ENCODE peak calls at places on chromosomes 12 and 14, in seven cellular contexts. K, N, H, X, A, V and D are unnamed samples.

GRCh38 chr14:64500088-64500487 is 3.5 kb downstream of the ZBTB25 start:
- DNase-seq in H (no peak), X (no peak), K (no peak), V (no peak), N (no peak), A (no peak), D (no peak)

GRCh38 chr14:95482967-95483842 is 33.2 kb downstream of the SYNE3 start:
- DNase-seq in H (no peak), V (no peak), X (peak), K (peak), A (no peak), N (peak), D (peak)

GRCh38 chr12:47819902-47820630 is at the start of gene HDAC7:
- DNase-seq in N (peak), H (peak), X (peak), K (peak), V (peak), A (peak), D (peak)

GRCh38 chr12:122473543-122474323 is 27.0 kb downstream of the ZCCHC8 start:
- DNase-seq in X (no peak), V (peak), H (no peak), N (no peak), A (no peak), K (no peak), D (no peak)

GRCh38 chr14:53968756-53969155 is 12.1 kb upstream of the BMP4 start:
- DNase-seq in K (no peak), V (no peak), N (no peak), X (no peak), A (no peak), H (no peak), D (no peak)

GRCh38 chr12:48033451-48033850 is 29.2 kb upstream of the COL2A1 start:
- DNase-seq in H (no peak), X (no peak), K (no peak), N (no peak), V (no peak), A (no peak), D (no peak)

GRCh38 chr12:1794440-1795090 is 25.8 kb upstream of the LRTM2 start:
- DNase-seq in A (no peak), X (no peak), K (no peak), N (no peak), V (no peak), H (no peak), D (no peak)

GRCh38 chr12:58286353-58286752 is 345.0 kb downstream of the ATP23 start:
- DNase-seq in X (no peak), N (no peak), A (no peak), V (no peak), K (no peak), H (no peak), D (no peak)

GRCh38 chr12:110563702-110564470 is 19.2 kb downstream of the PPTC7 start:
- DNase-seq in H (no peak), A (no peak), X (no peak), N (no peak), V (no peak), K (no peak), D (peak)

GRCh38 chr14:96189288-96189711 is 15.3 kb upstream of the BDKRB2 start:
- DNase-seq in N (no peak), H (no peak), A (no peak), K (no peak), X (no peak), V (no peak), D (peak)

GRCh38 chr12:79776111-79776510 is 85.3 kb upstream of the PAWR start:
- DNase-seq in K (peak), A (no peak), H (no peak), N (no peak), X (no peak), V (no peak), D (peak)

GRCh38 chr14:92253381-92253894 is 69.5 kb upstream of the SLC24A4 start:
- DNase-seq in N (no peak), X (no peak), H (no peak), K (no peak), V (no peak), A (no peak), D (no peak)

GRCh38 chr12:91926810-91927209 is 218.8 kb downstream of the BTG1 start:
- DNase-seq in K (peak), V (no peak), A (no peak), X (no peak), N (no peak), H (no peak), D (peak)

GRCh38 chr14:19917243-19917642 is 3.2 kb upstream of the OR4K5 start:
- DNase-seq in V (no peak), X (no peak), A (no peak), N (no peak), H (no peak), K (no peak), D (no peak)

GRCh38 chr14:88799522-88799921 is 6.8 kb upstream of the EML5 start:
- DNase-seq in V (no peak), K (no peak), A (no peak), X (no peak), N (no peak), H (no peak), D (no peak)

GRCh38 chr12:93778306-93778705 is 101.1 kb downstream of the CRADD start:
- DNase-seq in X (peak), H (no peak), V (no peak), A (no peak), N (no peak), K (no peak), D (peak)